ENCODE peak calls at places on chromosome 15, in ten cellular contexts. C is A549, X is SK-N-SH, O is transverse colon, M is HepG2, R is GM12878, K is esophagus muscularis mucosa, N is sigmoid colon, V is ovary, U is H1. L is an unnamed sample. For H3K4me1, the result is how much of the 10 kb centered on the place peaks cover.

GRCh38 chr15:100350434-100351226 is 8.9 kb upstream of the ADAMTS17 start:
- DNase-seq in M (peak), C (peak), R (no peak), X (no peak), O (peak), N (no peak), V (no peak), K (no peak), U (no peak), L (peak)

GRCh38 chr15:84608707-84609284 is 8.0 kb downstream of the ZSCAN2 start:
- DNase-seq in R (no peak), U (no peak), M (no peak), V (no peak), K (no peak), C (no peak), N (peak), O (no peak), X (no peak), L (no peak)

GRCh38 chr15:91521996-91522395 is 331.5 kb upstream of the SLCO3A1 start:
- DNase-seq in K (no peak), C (no peak), X (no peak), R (no peak), V (no peak), M (no peak), O (no peak), N (no peak), U (no peak), L (no peak)

GRCh38 chr15:72155021-72155621 is 36.9 kb downstream of the SENP8 start:
- DNase-seq in R (no peak), M (no peak), V (peak), O (peak), N (peak), U (peak), C (peak), X (peak), K (no peak), L (peak)

GRCh38 chr15:45393851-45394250 is 15.5 kb upstream of the GATM start:
- DNase-seq in O (no peak), K (no peak), V (no peak), U (no peak), M (peak), C (peak), N (no peak), X (no peak), R (no peak), L (no peak)

GRCh38 chr15:58518626-58519025 is 86.8 kb downstream of the LIPC start:
- DNase-seq in V (no peak), X (no peak), O (no peak), R (no peak), C (no peak), U (no peak), K (no peak), M (no peak), N (no peak), L (no peak)

GRCh38 chr15:82999905-83000671 is 11.4 kb downstream of the C15orf40 start:
- DNase-seq in C (peak), R (peak), O (no peak), M (peak), K (no peak), V (no peak), U (peak), N (no peak), X (peak), L (no peak)

GRCh38 chr15:53000412-53000811 is 210.3 kb upstream of the ONECUT1 start:
- DNase-seq in M (no peak), X (no peak), C (no peak), V (no peak), R (no peak), O (no peak), U (no peak), N (no peak), K (no peak), L (no peak)

GRCh38 chr15:66186049-66186825 is 67.3 kb downstream of the MEGF11 start:
- DNase-seq in U (no peak), R (no peak), K (no peak), N (no peak), V (no peak), O (no peak), M (no peak), X (no peak), C (no peak), L (no peak)

GRCh38 chr15:89665449-89666146 is 10.3 kb upstream of the KIF7 start:
- DNase-seq in N (peak), V (peak), R (no peak), X (peak), M (no peak), C (peak), O (peak), K (no peak), U (peak), L (peak)

GRCh38 chr15:42549052-42549491 is 434 bp downstream of the HAUS2 start:
- DNase-seq in N (no peak), M (peak), U (no peak), C (peak), V (no peak), O (peak), X (peak), R (no peak), K (no peak), L (peak)

GRCh38 chr15:89399390-89400120 is 64.9 kb upstream of the POLG start:
- DNase-seq in O (peak), C (peak), K (no peak), V (no peak), U (no peak), N (no peak), X (peak), R (no peak), M (no peak), L (no peak)

GRCh38 chr15:101489236-101489632 is 273 bp downstream of the PCSK6 start:
- DNase-seq in M (no peak), U (peak), O (peak), N (no peak), V (peak), R (no peak), C (peak), K (no peak), X (peak), L (no peak)

GRCh38 chr15:34318277-34319079 is 19.1 kb downstream of the SLC12A6 start:
- DNase-seq in X (no peak), K (no peak), U (peak), C (peak), R (no peak), M (peak), N (peak), V (peak), O (peak), L (peak)

GRCh38 chr15:85710340-85710842 is 84.3 kb downstream of the KLHL25 start:
- DNase-seq in N (no peak), U (no peak), K (no peak), V (no peak), R (peak), C (no peak), X (no peak), O (no peak), M (no peak), L (no peak)

GRCh38 chr15:55257933-55258332 is 31.7 kb downstream of the RAB27A start:
- DNase-seq in C (no peak), X (no peak), K (no peak), N (no peak), R (no peak), O (no peak), M (no peak), U (no peak), V (no peak), L (no peak)

GRCh38 chr15:67066041-67067021 is 929 bp downstream of the SMAD3 start:
- DNase-seq in X (peak), U (no peak), C (no peak), R (no peak), M (no peak), O (no peak), N (peak), V (peak), K (no peak), L (no peak)

GRCh38 chr15:35693286-35693685 is 147.3 kb upstream of the DPH6 start:
- DNase-seq in N (no peak), V (no peak), U (no peak), X (no peak), R (no peak), O (no peak), M (no peak), K (no peak), C (no peak), L (no peak)

GRCh38 chr15:62946940-62947339 is 95.6 kb upstream of the TPM1 start:
- DNase-seq in K (no peak), U (no peak), V (no peak), M (no peak), O (no peak), X (no peak), R (no peak), C (no peak), N (no peak), L (no peak)

GRCh38 chr15:95826831-95827230 is 503.7 kb upstream of the NR2F2 start:
- DNase-seq in U (no peak), O (no peak), M (no peak), K (no peak), R (no peak), N (no peak), C (no peak), V (no peak), X (no peak), L (no peak)

GRCh38 chr15:43067717-43068461 is 37.9 kb downstream of the UBR1 start:
- DNase-seq in N (no peak), U (no peak), K (no peak), V (no peak), O (no peak), C (no peak), R (no peak), M (peak), X (no peak), L (no peak)

GRCh38 chr15:90154861-90155626 is 46.1 kb upstream of the SEMA4B start:
- DNase-seq in N (peak), U (no peak), V (no peak), X (peak), K (no peak), O (peak), R (no peak), M (peak), C (peak), L (no peak)

GRCh38 chr15:85316244-85316934 is 64.0 kb upstream of the AKAP13 start:
- DNase-seq in K (no peak), N (no peak), X (no peak), R (no peak), V (no peak), M (peak), U (peak), O (no peak), C (peak), L (no peak)

GRCh38 chr15:39165026-39165706 is 415.7 kb upstream of the THBS1 start:
- DNase-seq in V (no peak), C (no peak), U (no peak), M (no peak), R (no peak), O (no peak), K (no peak), N (no peak), X (no peak), L (no peak)

DNA sequence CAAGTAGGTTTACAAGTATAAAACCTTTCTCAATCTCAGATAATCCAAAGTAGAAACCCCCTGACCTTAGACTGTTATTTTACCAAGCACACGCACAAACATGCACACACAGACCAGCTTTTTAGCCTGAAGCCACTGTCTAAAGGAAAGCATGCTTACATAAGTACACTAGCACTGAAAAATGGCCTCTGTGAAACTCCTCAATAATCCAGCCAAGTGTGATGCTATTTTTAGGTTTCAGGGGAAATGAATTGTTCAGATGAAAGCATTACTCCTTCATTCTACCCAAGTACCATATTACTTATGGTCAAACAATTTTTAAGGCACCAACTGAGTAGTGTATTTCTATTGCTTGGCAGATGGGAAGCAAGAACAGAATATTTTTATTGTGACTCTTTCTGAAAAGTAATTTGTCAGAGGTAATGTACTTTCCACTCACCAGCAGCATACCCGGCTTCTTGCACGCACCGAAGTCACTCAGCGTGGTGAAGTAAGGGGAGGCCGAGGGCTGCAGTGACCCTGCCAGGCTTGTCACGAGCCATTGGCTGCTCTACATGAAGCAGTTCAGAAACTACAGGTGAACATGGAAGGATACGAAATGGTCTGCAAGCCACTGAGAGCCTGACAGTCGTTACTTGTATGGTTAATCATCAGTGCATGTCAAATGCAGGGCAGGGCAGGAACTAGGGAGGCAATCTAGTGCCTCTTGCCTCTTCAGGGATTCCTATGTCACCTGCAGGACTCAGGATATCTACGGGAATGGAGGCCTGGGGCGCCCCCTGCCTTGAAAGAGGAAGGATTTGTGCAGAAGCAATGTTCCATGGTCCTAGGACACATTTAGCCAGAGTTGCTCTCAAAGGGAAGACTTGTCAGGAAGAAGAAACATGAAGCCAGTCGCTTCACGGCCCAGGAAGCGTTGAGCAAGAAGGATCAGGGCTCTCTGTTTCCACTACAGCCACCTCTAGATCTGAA is 106.6 kb downstream of the GABRB3 start:
- DNase-seq in M (no peak), O (no peak), V (no peak), X (no peak), K (no peak), C (peak), U (peak), N (no peak), R (no peak), L (no peak)
- TF ChIP-seq CTCF in M (no peak), O (no peak), V (no peak), X (no peak), K (no peak), C (no peak), U (peak), N (no peak), R (no peak), L (no peak)

DNA sequence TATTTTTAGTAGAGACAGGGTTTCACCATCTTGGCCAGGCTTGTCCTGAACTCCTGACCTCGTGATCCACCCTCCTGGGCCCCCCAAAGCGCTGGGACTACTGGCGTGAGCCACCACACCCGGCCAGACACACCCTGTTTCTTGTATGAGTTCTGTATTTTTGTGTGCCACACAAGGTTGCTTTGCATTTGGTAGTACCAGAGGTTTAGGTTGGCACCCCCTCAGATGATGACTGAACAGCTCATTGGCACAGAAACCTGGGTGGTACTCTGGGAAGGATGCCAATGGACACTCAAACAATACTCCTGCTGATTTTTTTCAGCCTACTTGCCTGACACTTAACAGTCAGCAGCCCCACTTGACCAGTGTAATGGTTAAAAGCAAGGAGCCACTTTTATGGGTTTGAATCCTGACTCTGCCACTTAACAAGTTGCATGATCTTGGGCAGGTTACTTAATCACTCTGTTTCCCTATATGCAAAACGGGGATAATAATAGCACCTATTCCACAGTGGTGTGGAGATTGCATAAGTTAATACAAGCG is 39.2 kb upstream of the BCL2A1 start:
- DNase-seq in N (no peak), K (no peak), X (no peak), O (no peak), V (no peak), U (no peak), C (peak), M (no peak), R (no peak), L (no peak)
- H3K4me1 ChIP-seq in N (under half), K (under half), X (under half), O (under half), V (under half), U (under half), C (under half), M (under half), R (under half), L (under half)

GRCh38 chr15:74441248-74441939 is 7.6 kb upstream of the SEMA7A start:
- DNase-seq in M (peak), U (no peak), X (no peak), K (no peak), O (no peak), N (no peak), C (no peak), R (no peak), V (peak), L (no peak)

GRCh38 chr15:74438696-74439316 is 5.0 kb upstream of the SEMA7A start:
- DNase-seq in C (peak), M (peak), N (peak), U (peak), O (peak), R (peak), V (peak), X (peak), K (no peak), L (peak)

GRCh38 chr15:74442063-74442462 is 8.3 kb upstream of the SEMA7A start:
- DNase-seq in C (no peak), O (no peak), V (peak), X (no peak), R (no peak), M (peak), K (no peak), N (no peak), U (no peak), L (no peak)

GRCh38 chr15:74434260-74434915 is 630 bp upstream of the SEMA7A start:
- DNase-seq in V (no peak), X (no peak), K (no peak), M (no peak), O (no peak), C (no peak), R (no peak), N (no peak), U (no peak), L (no peak)

DNA sequence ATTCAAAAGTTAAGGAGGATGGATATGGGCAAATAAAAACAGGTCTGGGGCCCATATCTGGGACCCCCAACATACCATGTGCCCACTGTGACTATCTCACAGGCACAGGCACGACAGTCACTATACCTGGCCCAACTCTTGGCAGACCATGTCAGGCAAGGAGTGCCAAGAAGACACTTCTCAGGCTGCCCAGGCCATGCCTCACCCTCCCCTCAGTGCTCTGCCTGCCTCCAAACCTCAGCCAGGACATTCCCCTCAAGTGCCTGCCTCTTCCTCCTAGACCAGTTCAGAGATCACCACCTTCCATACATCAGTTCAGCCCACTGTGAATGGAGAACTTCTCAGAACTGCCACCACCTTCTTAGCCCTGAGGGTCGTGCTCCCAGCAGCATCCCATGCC is 4.4 kb upstream of the SEMA7A start:
- DNase-seq in C (no peak), R (no peak), K (no peak), N (no peak), U (no peak), M (no peak), V (no peak), O (no peak), X (no peak), L (no peak)
- TF ChIP-seq EP300 in C (no peak), R (no peak), K (no peak), N (no peak), U (no peak), M (no peak), V (no peak), O (no peak), X (no peak), L (no peak)

GRCh38 chr15:60898896-60899295 is 330.2 kb downstream of the RORA start:
- DNase-seq in O (no peak), M (no peak), V (no peak), C (no peak), U (no peak), N (no peak), X (no peak), K (no peak), R (peak), L (no peak)
- TF ChIP-seq CTCF in O (no peak), M (no peak), V (no peak), C (no peak), U (peak), N (no peak), X (no peak), K (no peak), R (no peak), L (no peak)

GRCh38 chr15:68640791-68641331 is 62.1 kb downstream of the CORO2B start:
- DNase-seq in C (no peak), U (no peak), V (peak), X (no peak), O (no peak), M (no peak), K (no peak), N (peak), R (no peak), L (no peak)

GRCh38 chr15:68642491-68642845 is 63.7 kb downstream of the CORO2B start:
- DNase-seq in M (no peak), R (no peak), X (no peak), U (no peak), K (no peak), V (peak), O (no peak), N (peak), C (no peak), L (no peak)

GRCh38 chr15:68639926-68640600 is 61.3 kb downstream of the CORO2B start:
- DNase-seq in N (peak), X (no peak), V (peak), K (no peak), U (no peak), R (no peak), O (no peak), C (no peak), M (no peak), L (no peak)

GRCh38 chr15:68643216-68643830 is 64.5 kb downstream of the CORO2B start:
- DNase-seq in U (no peak), M (no peak), V (peak), O (no peak), N (peak), X (no peak), K (no peak), R (no peak), C (no peak), L (no peak)

DNA sequence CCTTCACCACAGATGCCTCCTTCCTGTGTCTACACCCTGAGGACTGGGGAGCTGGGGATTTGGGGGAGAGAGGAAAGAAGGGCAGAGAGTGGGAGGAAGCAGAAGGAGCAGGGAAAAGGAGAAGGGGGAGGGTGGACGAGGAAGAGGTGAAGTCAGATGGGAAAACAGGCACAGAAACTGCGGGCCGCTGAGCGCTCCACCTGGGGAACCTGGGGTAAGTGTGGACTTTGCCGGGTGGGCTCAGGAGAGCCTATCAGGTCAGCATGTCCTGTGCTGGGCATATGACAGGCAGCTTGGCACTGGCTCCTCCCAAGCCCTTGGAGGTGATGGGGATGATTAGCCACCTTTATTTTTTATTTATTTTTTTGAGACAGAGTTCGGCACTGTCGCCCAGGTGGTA is 62.6 kb downstream of the CORO2B start:
- DNase-seq in X (no peak), N (peak), C (no peak), M (no peak), O (no peak), U (no peak), V (peak), R (no peak), K (no peak), L (no peak)
- H3K4me1 ChIP-seq in X (under half), N (under half), C (under half), M (under half), O (under half), U (under half), V (under half), R (under half), K (under half), L (half or more)

GRCh38 chr15:60762167-60762566 is 283.2 kb upstream of the ICE2 start:
- DNase-seq in R (no peak), C (no peak), X (peak), V (no peak), N (no peak), U (no peak), O (no peak), M (no peak), K (no peak), L (no peak)
- TF ChIP-seq EP300 in R (no peak), C (no peak), X (no peak), V (no peak), N (no peak), U (no peak), O (no peak), M (no peak), K (no peak), L (no peak)

GRCh38 chr15:75836953-75837321 is 6.3 kb upstream of the UBE2Q2 start:
- DNase-seq in N (no peak), V (no peak), M (no peak), O (no peak), C (peak), R (peak), U (no peak), K (no peak), X (no peak), L (no peak)
- TF ChIP-seq CTCF in N (no peak), V (no peak), M (no peak), O (no peak), C (no peak), R (no peak), U (no peak), K (no peak), X (peak), L (no peak)

L was measured in tibial nerve.